ENCODE peak calls at places on chromosomes 16 and 17, in four cellular contexts. V is left ventricle myocardium inferior, A is NB4, U is cardiac muscle cell. K is an unnamed sample.

GRCh38 chr17:83014297-83014696 is 65.1 kb upstream of the METRNL start:
- DNase-seq in V (no peak), A (no peak), U (no peak), K (no peak)

GRCh38 chr16:88532434-88533241 is 37.6 kb upstream of the ZC3H18 start:
- DNase-seq in V (no peak), A (peak; percentile 44), U (no peak), K (no peak)

GRCh38 chr16:1326946-1327618 is 6.4 kb upstream of the BAIAP3 start:
- DNase-seq in V (no peak), U (no peak), A (no peak), K (no peak)

GRCh38 chr16:23434380-23434779 is 18.6 kb downstream of the COG7 start:
- DNase-seq in U (peak; percentile 84), A (peak; percentile 78), V (no peak), K (peak; percentile 44)

GRCh38 chr16:56635441-56635967 is 3.0 kb upstream of the MT1A start:
- DNase-seq in A (no peak), V (no peak), U (no peak), K (no peak)

GRCh38 chr16:7487896-7488295 is 155.3 kb downstream of the RBFOX1 start:
- DNase-seq in U (no peak), A (no peak), V (no peak), K (no peak)

GRCh38 chr16:79632289-79632688 is 31.8 kb upstream of the MAF start:
- DNase-seq in V (no peak), U (no peak), A (peak; percentile 4), K (no peak)

GRCh38 chr17:49996495-49997255 is 1.7 kb upstream of the DLX3 start:
- DNase-seq in A (peak; percentile 59), V (peak; percentile 46), U (peak; percentile 40), K (peak; percentile 85)

GRCh38 chr17:37088459-37088858 is 139.7 kb downstream of the AATF start:
- DNase-seq in A (no peak), U (peak; percentile 34), V (no peak), K (no peak)

GRCh38 chr17:21304091-21304490 is 19.6 kb downstream of the MAP2K3 start:
- DNase-seq in V (peak; percentile 12), A (no peak), U (no peak), K (no peak)

GRCh38 chr17:61794792-61795191 is 68.5 kb downstream of the BRIP1 start:
- DNase-seq in A (no peak), V (no peak), U (no peak), K (no peak)

GRCh38 chr16:3171181-3171854 is 16.7 kb upstream of the OR1F1 start:
- DNase-seq in V (no peak), U (no peak), A (peak; percentile 57), K (no peak)

GRCh38 chr17:75352079-75352569 is 53.4 kb downstream of the GRB2 start:
- DNase-seq in A (no peak), V (no peak), U (no peak), K (no peak)

GRCh38 chr16:24852281-24852721 is 6.5 kb downstream of the SLC5A11 start:
- DNase-seq in V (no peak), U (peak; percentile 25), A (no peak), K (no peak)

GRCh38 chr16:30924086-30924714 is 828 bp downstream of the FBXL19 start:
- DNase-seq in A (peak; percentile 58), V (no peak), U (no peak), K (peak; percentile 52)

GRCh38 chr17:68019336-68019674 is 16.2 kb upstream of the KPNA2 start:
- DNase-seq in A (no peak), V (no peak), U (no peak), K (no peak)

GRCh38 chr17:73770115-73770848 is 126.0 kb upstream of the SDK2 start:
- DNase-seq in V (peak; percentile 88), A (no peak), U (peak; percentile 89), K (no peak)

GRCh38 chr17:8154608-8155152 is 2.5 kb upstream of the PER1 start:
- DNase-seq in U (no peak), V (no peak), A (no peak), K (no peak)

GRCh38 chr16:6125483-6126259 is 1028.1 kb upstream of the EEF2KMT start:
- DNase-seq in V (no peak), A (no peak), U (no peak), K (no peak)

GRCh38 chr17:48995332-48995870 is 1.8 kb upstream of the IGF2BP1 start:
- DNase-seq in U (no peak), V (no peak), A (peak; percentile 70), K (peak; percentile 49)

GRCh38 chr17:27157898-27158297 is 136.0 kb upstream of the WSB1 start:
- DNase-seq in A (no peak), U (no peak), V (no peak), K (no peak)

GRCh38 chr16:77540656-77541055 is 105.8 kb upstream of the ADAMTS18 start:
- DNase-seq in A (peak; percentile 7), U (peak; percentile 62), V (no peak), K (no peak)

GRCh38 chr16:82699262-82699661 is 72.5 kb downstream of the CDH13 start:
- DNase-seq in V (no peak), A (no peak), U (no peak), K (no peak)

DNA sequence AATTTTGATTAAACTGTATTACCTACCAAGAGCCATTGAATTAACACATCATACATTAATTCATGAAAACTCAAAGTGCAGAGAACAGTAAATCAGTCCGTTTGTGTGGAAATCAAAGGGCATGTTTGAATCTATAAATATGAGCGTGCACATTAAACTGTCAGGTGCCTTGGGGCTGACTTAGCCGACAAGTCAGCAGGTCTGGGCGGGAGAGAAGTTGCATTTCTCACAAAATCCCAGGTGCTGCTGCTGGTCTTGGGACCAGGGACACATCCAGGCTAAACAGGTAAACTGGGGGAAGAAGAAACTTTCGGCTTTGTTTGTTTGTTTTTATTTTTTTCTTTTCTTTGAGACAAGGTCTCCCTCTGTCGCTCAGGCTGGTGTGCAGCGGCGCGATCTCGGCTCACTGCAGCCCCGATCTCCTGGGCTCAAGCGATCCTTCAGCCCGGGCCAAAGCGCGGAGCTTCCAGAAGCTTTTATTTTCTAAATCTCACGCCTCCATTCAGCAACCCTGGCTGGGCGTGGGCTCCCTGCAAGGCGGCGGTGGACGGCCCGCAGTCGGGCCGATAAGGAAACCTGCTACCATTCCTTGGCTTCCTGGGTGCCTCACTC is 213.9 kb downstream of the MRTFB start:
- DNase-seq in V (peak; percentile 54), U (peak; percentile 76), A (no peak), K (peak; percentile 55)
- TF ChIP-seq CTCF in V (peak; percentile 50), U (peak; percentile 37), A (peak; percentile 7), K (no peak)

GRCh38 chr17:39938140-39938869 is 10.8 kb downstream of the LRRC3C start:
- DNase-seq in A (no peak), U (no peak), V (no peak), K (no peak)
- TF ChIP-seq CTCF in A (no peak), U (no peak), V (no peak), K (no peak)

DNA sequence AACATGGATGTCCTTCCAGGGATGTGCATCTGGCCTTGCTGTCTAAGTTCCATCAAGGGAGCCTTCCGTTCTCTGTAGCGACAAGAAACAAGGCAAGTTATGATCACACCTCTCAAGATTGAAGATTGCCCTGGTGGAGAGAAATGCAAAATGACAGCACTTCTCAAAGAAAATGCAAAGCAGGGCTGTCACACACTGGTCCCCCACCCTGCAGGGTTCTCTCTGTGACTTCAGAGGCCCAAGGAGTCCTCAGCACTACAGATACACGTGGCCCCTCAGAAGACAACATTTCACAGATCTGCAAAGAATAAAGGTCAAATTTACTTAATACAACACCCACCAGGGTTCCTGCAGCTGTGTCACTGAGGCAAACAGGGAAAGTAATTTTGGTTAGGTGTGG is 60.7 kb upstream of the TEX2 start:
- DNase-seq in V (no peak), A (no peak), U (no peak), K (no peak)
- TF ChIP-seq CTCF in V (no peak), A (no peak), U (no peak), K (no peak)

GRCh38 chr16:21982108-21982507 is 18.8 kb downstream of the PDZD9 start:
- DNase-seq in A (no peak), V (no peak), U (no peak), K (no peak)
- TF ChIP-seq CTCF in A (no peak), V (no peak), U (no peak), K (no peak)

GRCh38 chr17:78345791-78346494 is 13.9 kb downstream of the SOCS3 start:
- DNase-seq in A (no peak), U (no peak), V (no peak), K (no peak)

GRCh38 chr17:78346605-78347250 is 13.1 kb downstream of the SOCS3 start:
- DNase-seq in V (no peak), U (no peak), A (no peak), K (no peak)

GRCh38 chr17:78344666-78345065 is 15.2 kb downstream of the SOCS3 start:
- DNase-seq in U (no peak), V (no peak), A (no peak), K (no peak)

GRCh38 chr17:78343433-78344201 is 16.3 kb downstream of the SOCS3 start:
- DNase-seq in A (peak; percentile 57), U (no peak), V (no peak), K (no peak)

DNA sequence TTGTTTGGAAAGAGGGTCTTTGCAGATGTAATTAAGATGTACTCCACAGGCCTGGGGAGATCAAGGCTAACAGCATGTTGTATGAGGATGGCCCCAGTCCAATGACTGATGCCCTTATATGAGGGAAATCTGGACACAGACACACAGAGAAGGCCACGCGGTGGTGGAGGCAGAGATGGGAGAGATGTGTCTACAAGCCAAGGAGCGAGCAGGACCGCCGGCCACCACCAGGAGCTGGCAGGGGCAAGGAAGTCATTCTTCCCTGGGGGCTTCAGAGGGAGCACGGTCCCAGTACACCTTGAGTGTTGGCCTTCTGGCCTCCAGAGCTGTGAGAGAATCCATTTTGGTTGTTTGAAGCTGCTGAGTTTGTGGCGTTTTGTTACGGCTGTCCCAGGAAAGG is 14.7 kb downstream of the SOCS3 start:
- DNase-seq in U (no peak), V (no peak), A (no peak), K (no peak)
- TF ChIP-seq CTCF in U (no peak), V (peak; percentile 12), A (no peak), K (no peak)

K was measured in endothelial cell.